ENCODE peak calls at places on chromosomes 5 and 9, in eight cellular contexts. G, Y, S, R, H, O, N and K are unnamed samples.

GRCh38 chr5:66828551-66829421 is 232.6 kb downstream of the MAST4 start:
- DNase-seq in G (peak; percentile 71), R (no peak), H (peak; percentile 39), O (peak; percentile 57), Y (peak; percentile 7), S (peak; percentile 45), N (no peak), K (no peak)

GRCh38 chr9:86669442-86669841 is 277.9 kb downstream of the GAS1 start:
- DNase-seq in S (no peak), O (no peak), H (no peak), R (no peak), G (no peak), Y (no peak), N (no peak), K (no peak)

GRCh38 chr9:104073770-104074133 is 20.4 kb upstream of the SMC2 start:
- DNase-seq in N (no peak), H (no peak), O (no peak), Y (no peak), S (no peak), G (no peak), R (no peak), K (no peak)

GRCh38 chr5:139709587-139710369 is 61.6 kb downstream of the CXXC5 start:
- DNase-seq in G (no peak), R (no peak), Y (no peak), H (peak; percentile 77), O (peak; percentile 90), N (peak; percentile 64), S (peak; percentile 82), K (no peak)

GRCh38 chr9:96661711-96662110 is 6.6 kb upstream of the PRXL2C start:
- DNase-seq in S (no peak), N (no peak), G (peak; percentile 73), Y (no peak), O (no peak), R (no peak), H (no peak), K (no peak)

GRCh38 chr5:175344331-175345200 is 99.4 kb downstream of the DRD1 start:
- DNase-seq in O (no peak), S (no peak), G (peak; percentile 50), R (no peak), Y (peak; percentile 11), H (no peak), N (no peak), K (peak; percentile 82)

GRCh38 chr9:113793558-113793957 is 82.6 kb upstream of the ZNF618 start:
- DNase-seq in H (no peak), R (no peak), S (no peak), O (no peak), G (no peak), Y (peak; percentile 5), N (no peak), K (no peak)

GRCh38 chr5:66972004-66972403 is 224.6 kb downstream of the CD180 start:
- DNase-seq in S (no peak), H (no peak), R (no peak), G (no peak), Y (no peak), O (no peak), N (no peak), K (no peak)

GRCh38 chr9:100284247-100284646 is 68.5 kb downstream of the TEX10 start:
- DNase-seq in Y (no peak), N (no peak), G (no peak), O (no peak), R (no peak), S (no peak), H (no peak), K (no peak)

GRCh38 chr5:108418172-108418571 is 36.3 kb upstream of the FBXL17 start:
- DNase-seq in R (no peak), H (no peak), G (no peak), N (no peak), S (no peak), O (no peak), Y (no peak), K (no peak)

GRCh38 chr9:120650352-120650751 is 63.9 kb downstream of the MEGF9 start:
- DNase-seq in H (no peak), N (no peak), S (no peak), R (no peak), Y (peak; percentile 48), O (no peak), G (no peak), K (no peak)

DNA sequence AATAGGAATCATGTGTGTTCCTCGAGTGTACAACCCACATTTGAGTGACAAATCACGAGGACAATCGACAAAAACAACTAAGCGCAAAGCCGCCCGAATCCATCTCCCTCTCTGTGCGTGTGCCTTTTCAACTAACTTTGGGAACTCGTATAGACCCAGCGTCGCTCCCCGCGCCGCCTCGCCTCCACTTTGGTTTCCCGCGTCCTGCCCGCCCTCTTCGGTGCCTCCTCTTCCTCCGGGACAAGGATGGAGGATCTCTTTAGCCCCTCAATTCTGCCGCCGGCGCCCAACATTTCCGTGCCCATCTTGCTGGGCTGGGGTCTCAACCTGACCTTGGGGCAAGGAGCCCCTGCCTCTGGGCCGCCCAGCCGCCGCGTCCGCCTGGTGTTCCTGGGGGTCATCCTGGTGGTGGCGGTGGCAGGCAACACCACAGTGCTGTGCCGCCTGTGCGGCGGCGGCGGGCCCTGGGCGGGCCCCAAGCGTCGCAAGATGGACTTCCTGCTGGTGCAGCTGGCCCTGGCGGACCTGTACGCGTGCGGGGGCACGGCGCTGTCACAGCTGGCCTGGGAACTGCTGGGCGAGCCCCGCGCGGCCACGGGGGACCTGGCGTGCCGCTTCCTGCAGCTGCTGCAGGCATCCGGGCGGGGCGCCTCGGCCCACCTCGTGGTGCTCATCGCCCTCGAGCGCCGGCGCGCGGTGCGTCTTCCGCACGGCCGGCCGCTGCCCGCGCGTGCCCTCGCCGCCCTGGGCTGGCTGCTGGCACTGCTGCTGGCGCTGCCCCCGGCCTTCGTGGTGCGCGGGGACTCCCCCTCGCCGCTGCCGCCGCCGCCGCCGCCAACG is at the start of gene GPR150:
- DNase-seq in S (peak; percentile 59), H (peak; percentile 87), G (peak; percentile 37), R (no peak), O (peak; percentile 76), N (no peak), Y (peak; percentile 15), K (peak; percentile 36)
- TF ChIP-seq USF2 in S (peak; percentile 19), H (no peak), G (peak; percentile 23), R (no peak), O (no peak), N (no peak), Y (no peak), K (no peak)

GRCh38 chr5:7418276-7418675 is 22.3 kb downstream of the ADCY2 start:
- DNase-seq in N (no peak), Y (no peak), S (no peak), G (no peak), O (no peak), R (no peak), H (no peak), K (no peak)

GRCh38 chr5:7422262-7422661 is 26.3 kb downstream of the ADCY2 start:
- DNase-seq in N (no peak), H (no peak), Y (no peak), R (no peak), S (no peak), G (no peak), O (no peak), K (no peak)

GRCh38 chr5:7419367-7419766 is 23.4 kb downstream of the ADCY2 start:
- DNase-seq in N (no peak), R (no peak), O (no peak), H (no peak), Y (no peak), S (no peak), G (no peak), K (no peak)

GRCh38 chr5:7420506-7421280 is 24.8 kb downstream of the ADCY2 start:
- DNase-seq in N (no peak), O (no peak), R (no peak), Y (no peak), G (no peak), H (no peak), S (peak; percentile 58), K (no peak)

GRCh38 chr5:7419846-7420245 is 23.9 kb downstream of the ADCY2 start:
- DNase-seq in S (peak; percentile 51), R (no peak), H (no peak), N (no peak), O (peak; percentile 64), Y (no peak), G (no peak), K (no peak)
- TF ChIP-seq USF2 in S (no peak), R (no peak), H (no peak), N (no peak), O (no peak), Y (no peak), G (no peak), K (no peak)

GRCh38 chr9:136861874-136862457 is 4.1 kb downstream of the EDF1 start:
- DNase-seq in Y (no peak), O (no peak), H (no peak), N (no peak), R (no peak), G (no peak), S (no peak), K (no peak)

GRCh38 chr9:136860529-136860928 is 5.6 kb downstream of the EDF1 start:
- DNase-seq in Y (no peak), N (no peak), H (no peak), S (no peak), G (no peak), R (no peak), O (no peak), K (no peak)

GRCh38 chr9:136862849-136863622 is 3.1 kb downstream of the EDF1 start:
- DNase-seq in O (no peak), H (no peak), Y (no peak), N (no peak), R (no peak), G (no peak), S (no peak), K (no peak)

GRCh38 chr9:136859821-136860269 is 6.3 kb downstream of the EDF1 start:
- DNase-seq in O (peak; percentile 44), R (no peak), Y (no peak), G (no peak), S (peak; percentile 12), N (no peak), H (no peak), K (no peak)

DNA sequence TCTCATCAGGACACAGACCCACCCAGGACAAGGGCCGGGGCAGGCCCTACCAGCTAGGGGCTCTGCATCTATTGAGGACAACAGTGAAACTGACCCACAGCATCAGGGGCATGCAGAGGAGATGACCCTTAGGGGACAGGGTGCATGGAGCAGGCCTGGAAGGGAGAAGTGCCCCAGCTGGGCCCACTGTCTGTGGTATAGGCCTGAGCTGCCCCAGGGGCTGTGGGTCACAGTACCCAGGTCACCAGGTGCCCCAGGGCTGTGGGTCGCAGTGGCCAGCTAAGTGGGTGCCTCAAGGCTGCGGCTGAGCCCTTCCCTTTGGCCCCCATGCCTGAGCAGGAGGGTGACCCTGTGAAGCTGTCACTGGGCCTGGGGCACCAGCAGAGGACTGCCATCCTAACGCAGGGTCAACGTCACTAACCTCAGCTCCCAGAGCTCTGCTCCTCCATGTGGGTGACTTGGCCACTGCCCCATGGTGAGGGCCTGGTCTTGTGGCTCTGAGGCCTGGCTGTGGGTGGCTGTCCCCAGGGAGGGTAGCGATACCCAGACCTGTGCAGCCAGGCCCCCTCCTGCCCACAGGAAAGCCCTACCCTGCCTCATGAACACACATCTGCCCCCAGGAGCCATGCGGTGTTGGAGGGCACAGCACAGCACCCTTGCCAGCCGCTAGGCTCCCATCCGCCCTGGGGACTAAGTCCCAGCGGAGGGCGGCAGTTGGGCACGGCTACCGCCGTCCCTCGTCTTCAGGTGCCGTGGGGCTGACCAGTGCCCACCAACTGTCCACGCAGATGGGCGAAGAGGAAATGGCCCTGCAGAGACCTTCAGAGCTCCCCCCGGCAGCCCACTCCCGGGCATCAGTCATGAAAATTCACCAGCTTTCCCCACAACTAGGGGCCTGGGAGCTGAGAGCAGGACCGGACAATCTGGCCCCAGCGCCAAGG is 4.9 kb downstream of the EDF1 start:
- DNase-seq in N (no peak), O (peak; percentile 42), Y (no peak), G (no peak), H (no peak), S (no peak), R (no peak), K (no peak)
- TF ChIP-seq USF2 in N (no peak), O (no peak), Y (no peak), G (no peak), H (no peak), S (no peak), R (no peak), K (no peak)

GRCh38 chr9:111992523-111992922 is 95.9 kb downstream of the UGCG start:
- DNase-seq in S (no peak), Y (no peak), R (peak; percentile 77), O (no peak), N (no peak), H (no peak), G (peak; percentile 82), K (no peak)
- TF ChIP-seq USF2 in S (no peak), Y (no peak), R (no peak), O (no peak), N (no peak), H (no peak), G (no peak), K (no peak)